ENCODE peak calls at places on chromosomes 16 and 17, in four cellular contexts. O is cardiac fibroblast, F is A549, U is epithelial cell of esophagus. D is an unnamed sample.

GRCh38 chr17:80414508-80414802 is 512 bp upstream of the ENDOV start:
- DNase-seq in O (no peak), F (peak; percentile 28), U (peak; percentile 17), D (peak; percentile 10)

GRCh38 chr17:80443916-80444708 is 29.1 kb downstream of the ENDOV start:
- DNase-seq in O (no peak), F (no peak), U (no peak), D (no peak)

GRCh38 chr17:75454193-75454592 is 2.2 kb upstream of the TMEM94 start:
- DNase-seq in O (no peak), F (no peak), U (no peak), D (no peak)

GRCh38 chr16:64858076-64858475 is 263.8 kb downstream of the CDH11 start:
- DNase-seq in O (peak; percentile 43), F (no peak), U (no peak), D (no peak)

GRCh38 chr17:49358638-49359247 is 3.3 kb downstream of the ZNF652 start:
- DNase-seq in O (no peak), F (no peak), U (no peak), D (no peak)

GRCh38 chr16:65757064-65757463 is 609.4 kb upstream of the CDH5 start:
- DNase-seq in O (no peak), F (no peak), U (no peak), D (no peak)

GRCh38 chr16:49956915-49957314 is 68.1 kb upstream of the CNEP1R1 start:
- DNase-seq in O (no peak), F (no peak), U (no peak), D (no peak)

GRCh38 chr16:5551909-5552308 is 454.3 kb upstream of the EEF2KMT start:
- DNase-seq in O (no peak), F (no peak), U (no peak), D (no peak)

GRCh38 chr17:10149573-10150399 is 48.6 kb downstream of the GAS7 start:
- DNase-seq in O (peak; percentile 60), F (peak; percentile 35), U (peak; percentile 7), D (peak; percentile 65)

GRCh38 chr16:87747626-87748025 is 18.2 kb downstream of the KLHDC4 start:
- DNase-seq in O (no peak), F (no peak), U (no peak), D (no peak)

GRCh38 chr16:30663038-30663437 is 4.8 kb downstream of the FBRS start:
- DNase-seq in O (no peak), F (no peak), U (no peak), D (no peak)

GRCh38 chr16:2500937-2501750 is 12.6 kb upstream of the ATP6V0C start:
- DNase-seq in O (peak; percentile 78), F (peak; percentile 83), U (peak; percentile 76), D (peak; percentile 62)

GRCh38 chr17:48576479-48577309 is 1.5 kb downstream of the HOXB4 start:
- DNase-seq in O (no peak), F (no peak), U (peak; percentile 40), D (peak; percentile 66)

GRCh38 chr17:81713004-81713555 is 996 bp downstream of the SLC25A10 start:
- DNase-seq in O (no peak), F (no peak), U (peak; percentile 12), D (no peak)

GRCh38 chr17:75481194-75482059 is 25.0 kb downstream of the TMEM94 start:
- DNase-seq in O (no peak), F (no peak), U (no peak), D (no peak)

GRCh38 chr17:61619493-61619892 is 28.5 kb upstream of the NACA2 start:
- DNase-seq in O (peak; percentile 14), F (peak; percentile 17), U (no peak), D (peak; percentile 10)

GRCh38 chr16:2856061-2856670 is 1.8 kb downstream of the PRSS22 start:
- DNase-seq in O (no peak), F (peak; percentile 49), U (peak; percentile 30), D (no peak)

GRCh38 chr17:55585629-55586028 is 74.4 kb upstream of the SMIM36 start:
- DNase-seq in O (no peak), F (no peak), U (no peak), D (no peak)
- TF ChIP-seq CTCF in O (no peak), F (no peak), U (peak; percentile 10), D (peak; percentile 16)

GRCh38 chr17:916315-916714 is 63.3 kb downstream of the NXN start:
- DNase-seq in O (no peak), F (no peak), U (no peak), D (no peak)
- TF ChIP-seq CTCF in O (no peak), F (no peak), U (peak; percentile 20), D (peak; percentile 13)

DNA sequence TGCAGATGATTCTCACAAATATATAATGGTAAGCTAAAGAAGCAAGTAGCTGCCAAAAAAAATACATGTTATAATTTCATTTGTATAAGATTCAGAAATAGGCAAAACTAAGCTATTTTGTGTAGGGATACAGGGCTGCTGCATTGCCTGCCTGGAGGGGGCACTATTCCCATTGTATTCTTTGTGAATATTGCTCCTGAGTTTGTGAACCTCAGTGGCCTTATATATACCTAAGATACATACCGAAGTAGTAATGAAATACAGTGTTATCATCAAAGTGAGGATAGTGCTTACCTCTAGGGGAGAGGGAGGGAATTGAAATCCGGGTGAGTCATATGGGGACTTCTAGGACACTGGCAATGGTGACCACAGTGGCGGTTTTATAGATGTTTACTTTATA is 53.5 kb downstream of the C17orf58 start:
- DNase-seq in O (peak; percentile 35), F (peak; percentile 32), U (peak; percentile 4), D (peak; percentile 15)
- TF ChIP-seq CTCF in O (peak; percentile 67), F (peak; percentile 49), U (peak; percentile 46), D (peak; percentile 6)

GRCh38 chr17:33647976-33648375 is 354.9 kb upstream of the ASIC2 start:
- DNase-seq in O (peak; percentile 20), F (peak; percentile 44), U (peak; percentile 38), D (no peak)
- TF ChIP-seq CTCF in O (peak; percentile 22), F (peak; percentile 50), U (peak; percentile 47), D (no peak)

D was measured in MCF 10A.